ENCODE peak calls at places on chromosome 15, in five cellular contexts. D is RWPE1, T is AML-193, N is Daoy, C is GM12892. J is an unnamed sample.

GRCh38 chr15:71599404-71600225 is 210.7 kb upstream of the NR2E3 start:
- DNase-seq in D (no peak), T (no peak), N (no peak), C (no peak), J (no peak)

GRCh38 chr15:70880781-70881180 is 11.5 kb downstream of the THAP10 start:
- DNase-seq in D (no peak), T (no peak), N (no peak), C (no peak), J (no peak)

GRCh38 chr15:68258684-68259083 is 18.9 kb upstream of the FEM1B start:
- DNase-seq in D (no peak), T (no peak), N (no peak), C (no peak), J (no peak)

GRCh38 chr15:29538110-29538509 is 268.5 kb upstream of the NSMCE3 start:
- DNase-seq in D (no peak), T (no peak), N (peak; percentile 27), C (no peak), J (no peak)

GRCh38 chr15:73965730-73966103 is 26.4 kb downstream of the STOML1 start:
- DNase-seq in D (no peak), T (no peak), N (no peak), C (no peak), J (no peak)

GRCh38 chr15:74845208-74845568 is 2.2 kb upstream of the ULK3 start:
- DNase-seq in D (no peak), T (no peak), N (no peak), C (no peak), J (no peak)

GRCh38 chr15:44468713-44469385 is 41.4 kb downstream of the CTDSPL2 start:
- DNase-seq in D (peak; percentile 78), T (no peak), N (peak; percentile 9), C (no peak), J (no peak)

GRCh38 chr15:51099185-51099584 is 4.5 kb upstream of the TNFAIP8L3 start:
- DNase-seq in D (no peak), T (no peak), N (no peak), C (no peak), J (no peak)

GRCh38 chr15:40044717-40045571 is 6.0 kb upstream of the SRP14 start:
- DNase-seq in D (peak; percentile 86), T (peak; percentile 81), N (peak; percentile 90), C (peak; percentile 80), J (peak; percentile 80)

GRCh38 chr15:71118345-71118744 is 3.1 kb downstream of the THSD4 start:
- DNase-seq in D (no peak), T (no peak), N (no peak), C (no peak), J (no peak)

GRCh38 chr15:95162069-95162468 is 930.7 kb downstream of the MCTP2 start:
- DNase-seq in D (no peak), T (no peak), N (no peak), C (no peak), J (no peak)

GRCh38 chr15:41930867-41931222 is 37.0 kb upstream of the SPTBN5 start:
- DNase-seq in D (no peak), T (no peak), N (no peak), C (no peak), J (no peak)

GRCh38 chr15:78637776-78638435 is 3.1 kb downstream of the CHRNB4 start:
- DNase-seq in D (no peak), T (no peak), N (no peak), C (no peak), J (no peak)

GRCh38 chr15:66644815-66645345 is 57.2 kb upstream of the SMAD6 start:
- DNase-seq in D (no peak), T (no peak), N (peak; percentile 19), C (no peak), J (no peak)

GRCh38 chr15:101773496-101774100 is 29.7 kb upstream of the OR4F6 start:
- DNase-seq in D (no peak), T (no peak), N (no peak), C (no peak), J (no peak)

GRCh38 chr15:68229386-68230156 is at the start of gene CLN6:
- DNase-seq in D (peak; percentile 94), T (peak; percentile 65), N (peak; percentile 87), C (peak; percentile 87), J (peak; percentile 48)

GRCh38 chr15:87483468-87483867 is 773.1 kb downstream of the NTRK3 start:
- DNase-seq in D (no peak), T (no peak), N (no peak), C (no peak), J (no peak)

GRCh38 chr15:68821898-68822380 is 1.2 kb upstream of the ANP32A start:
- DNase-seq in D (peak; percentile 41), T (peak; percentile 30), N (peak; percentile 35), C (no peak), J (no peak)

GRCh38 chr15:38168472-38169057 is 84.1 kb upstream of the SPRED1 start:
- DNase-seq in D (peak; percentile 10), T (no peak), N (no peak), C (no peak), J (no peak)

GRCh38 chr15:49296258-49296657 is 126.2 kb downstream of the GALK2 start:
- DNase-seq in D (no peak), T (no peak), N (no peak), C (no peak), J (no peak)

GRCh38 chr15:96324192-96324895 is 6.2 kb upstream of the NR2F2 start:
- DNase-seq in D (no peak), T (no peak), N (no peak), C (no peak), J (no peak)

J was measured in omental fat pad.